ENCODE peak calls at places on chromosomes 12 and 14, in seven cellular contexts. L, W, S, G, Y, Q and T are unnamed samples.

GRCh38 chr14:22474730-22475351 is 114.2 kb downstream of the DAD1 start:
- DNase-seq in L (peak; percentile 19), W (no peak), S (no peak), G (no peak), Y (peak; percentile 58), Q (no peak), T (no peak)

GRCh38 chr14:28762949-28763313 is 3.7 kb upstream of the FOXG1 start:
- DNase-seq in L (no peak), W (no peak), S (no peak), G (no peak), Y (no peak), Q (no peak), T (no peak)

GRCh38 chr14:54011001-54011400 is 54.4 kb upstream of the BMP4 start:
- DNase-seq in L (no peak), W (no peak), S (no peak), G (no peak), Y (no peak), Q (no peak), T (no peak)

GRCh38 chr12:96907681-96908163 is 665 bp downstream of the NEDD1 start:
- DNase-seq in L (peak; percentile 28), W (no peak), S (peak; percentile 13), G (peak; percentile 7), Y (peak; percentile 45), Q (peak; percentile 16), T (no peak)

GRCh38 chr12:75978677-75979076 is 52.9 kb downstream of the PHLDA1 start:
- DNase-seq in L (no peak), W (no peak), S (no peak), G (no peak), Y (peak; percentile 32), Q (no peak), T (no peak)

GRCh38 chr14:32584079-32584478 is 255.0 kb downstream of the AKAP6 start:
- DNase-seq in L (no peak), W (no peak), S (no peak), G (no peak), Y (no peak), Q (no peak), T (no peak)

GRCh38 chr12:68612245-68612644 is 1.5 kb downstream of the RAP1B start:
- DNase-seq in L (no peak), W (no peak), S (no peak), G (no peak), Y (peak; percentile 75), Q (no peak), T (no peak)

GRCh38 chr12:121709478-121709890 is 3.1 kb upstream of the TMEM120B start:
- DNase-seq in L (peak; percentile 34), W (peak; percentile 51), S (no peak), G (no peak), Y (peak; percentile 89), Q (no peak), T (no peak)

GRCh38 chr12:27549801-27550652 is 26.0 kb downstream of the PPFIBP1 start:
- DNase-seq in L (peak; percentile 84), W (peak; percentile 94), S (no peak), G (peak; percentile 5), Y (peak; percentile 98), Q (no peak), T (no peak)

GRCh38 chr12:100128509-100128908 is 14.2 kb downstream of the BLTP3B start:
- DNase-seq in L (peak; percentile 47), W (no peak), S (no peak), G (no peak), Y (peak; percentile 57), Q (no peak), T (no peak)

GRCh38 chr12:116687888-116688287 is 50.0 kb downstream of the SPRING1 start:
- DNase-seq in L (no peak), W (peak; percentile 60), S (peak; percentile 25), G (no peak), Y (peak; percentile 51), Q (peak; percentile 61), T (no peak)

GRCh38 chr14:103871596-103872480 is 24.5 kb upstream of the PPP1R13B start:
- DNase-seq in L (no peak), W (no peak), S (peak; percentile 77), G (no peak), Y (no peak), Q (peak; percentile 91), T (peak; percentile 68)

GRCh38 chr12:113933201-113933786 is 32.8 kb downstream of the RBM19 start:
- DNase-seq in L (peak; percentile 84), W (no peak), S (no peak), G (no peak), Y (no peak), Q (no peak), T (no peak)

GRCh38 chr12:94429633-94430032 is 30.0 kb downstream of the CEP83 start:
- DNase-seq in L (no peak), W (no peak), S (no peak), G (no peak), Y (no peak), Q (no peak), T (no peak)

GRCh38 chr12:115322275-115322674 is 638.3 kb upstream of the TBX3 start:
- DNase-seq in L (peak; percentile 56), W (no peak), S (no peak), G (no peak), Y (peak; percentile 61), Q (peak; percentile 39), T (no peak)

GRCh38 chr14:29521526-29522137 is 406.0 kb downstream of the PRKD1 start:
- DNase-seq in L (no peak), W (no peak), S (no peak), G (peak; percentile 14), Y (peak; percentile 63), Q (no peak), T (no peak)

GRCh38 chr14:22283000-22283399 is 306.0 kb downstream of the DAD1 start:
- DNase-seq in L (no peak), W (no peak), S (no peak), G (no peak), Y (no peak), Q (peak; percentile 5), T (no peak)

GRCh38 chr12:48189331-48190125 is 6.1 kb downstream of the CCDC184 start:
- DNase-seq in L (peak; percentile 76), W (peak; percentile 57), S (peak; percentile 71), G (peak; percentile 70), Y (peak; percentile 70), Q (peak; percentile 62), T (peak; percentile 47)

GRCh38 chr12:113891737-113892520 is 74.2 kb downstream of the RBM19 start:
- DNase-seq in L (no peak), W (peak; percentile 37), S (no peak), G (no peak), Y (no peak), Q (no peak), T (no peak)